ENCODE peak calls at places on chromosomes 1 and 21, in four cellular contexts. One of them, this sample, is unnamed.

GRCh38 chr1:203093754-203094410 is 8.1 kb upstream of the MYOG start:
- DNase-seq in GM12892: no peak
- DNase-seq in K562: no peak
- DNase-seq in H54: no peak
- DNase-seq in this sample: no peak

GRCh38 chr1:218488986-218489385 is 143.8 kb downstream of the TGFB2 start:
- DNase-seq in GM12892: no peak
- DNase-seq in K562: no peak
- DNase-seq in H54: no peak
- DNase-seq in this sample: no peak

GRCh38 chr1:204072951-204073836 is at the start of gene SOX13:
- DNase-seq in GM12892: no peak
- DNase-seq in K562: peak; percentile 71
- DNase-seq in H54: peak; percentile 88
- DNase-seq in this sample: peak; percentile 22

GRCh38 chr1:170695955-170696590 is 32.1 kb downstream of the PRRX1 start:
- DNase-seq in GM12892: no peak
- DNase-seq in K562: no peak
- DNase-seq in H54: no peak
- DNase-seq in this sample: no peak

GRCh38 chr1:212574732-212575131 is 33.8 kb upstream of the ATF3 start:
- DNase-seq in GM12892: no peak
- DNase-seq in K562: no peak
- DNase-seq in H54: no peak
- DNase-seq in this sample: no peak

GRCh38 chr21:36045993-36046392 is 14.3 kb downstream of the SETD4 start:
- DNase-seq in GM12892: no peak
- DNase-seq in K562: no peak
- DNase-seq in H54: no peak
- DNase-seq in this sample: no peak

GRCh38 chr1:167617100-167617949 is 12.7 kb upstream of the RCSD1 start:
- DNase-seq in GM12892: no peak
- DNase-seq in K562: peak; percentile 53
- DNase-seq in H54: no peak
- DNase-seq in this sample: no peak

GRCh38 chr1:177091036-177091435 is 73.5 kb downstream of the ASTN1 start:
- DNase-seq in GM12892: no peak
- DNase-seq in K562: no peak
- DNase-seq in H54: no peak
- DNase-seq in this sample: no peak

GRCh38 chr1:221631551-221631950 is 110.3 kb downstream of the DUSP10 start:
- DNase-seq in GM12892: no peak
- DNase-seq in K562: no peak
- DNase-seq in H54: no peak
- DNase-seq in this sample: no peak

GRCh38 chr1:172390243-172390619 is 30.3 kb upstream of the C1orf105 start:
- DNase-seq in GM12892: no peak
- DNase-seq in K562: no peak
- DNase-seq in H54: no peak
- DNase-seq in this sample: no peak

GRCh38 chr1:36387141-36387949 is 1.6 kb upstream of the STK40 start:
- DNase-seq in GM12892: no peak
- DNase-seq in K562: no peak
- DNase-seq in H54: peak; percentile 49
- DNase-seq in this sample: peak; percentile 78

GRCh38 chr1:94828251-94828650 is 8.1 kb downstream of the SLC44A3 start:
- DNase-seq in GM12892: no peak
- DNase-seq in K562: no peak
- DNase-seq in H54: no peak
- DNase-seq in this sample: no peak

GRCh38 chr1:180229483-180230415 is at the start of gene LHX4:
- DNase-seq in GM12892: peak; percentile 59
- DNase-seq in K562: peak; percentile 95
- DNase-seq in H54: peak; percentile 80
- DNase-seq in this sample: peak; percentile 59

GRCh38 chr1:173201968-173202367 is 5.2 kb downstream of the TNFSF4 start:
- DNase-seq in GM12892: no peak
- DNase-seq in K562: no peak
- DNase-seq in H54: no peak
- DNase-seq in this sample: no peak

GRCh38 chr1:19704247-19705113 is 39.8 kb downstream of the HTR6 start:
- DNase-seq in GM12892: peak; percentile 58
- DNase-seq in K562: peak; percentile 84
- DNase-seq in H54: peak; percentile 65
- DNase-seq in this sample: peak; percentile 58

GRCh38 chr1:202701200-202701599 is 9.1 kb downstream of the SYT2 start:
- DNase-seq in GM12892: no peak
- DNase-seq in K562: no peak
- DNase-seq in H54: no peak
- DNase-seq in this sample: no peak

GRCh38 chr1:1510912-1511532 is 940 bp upstream of the ATAD3A start:
- DNase-seq in GM12892: no peak
- DNase-seq in K562: peak; percentile 16
- DNase-seq in H54: no peak
- DNase-seq in this sample: peak; percentile 78

GRCh38 chr1:66523502-66523901 is 10.5 kb upstream of the SGIP1 start:
- DNase-seq in GM12892: no peak
- DNase-seq in K562: no peak
- DNase-seq in H54: no peak
- DNase-seq in this sample: no peak

GRCh38 chr1:192936313-192937018 is 122.7 kb downstream of the UCHL5 start:
- DNase-seq in GM12892: no peak
- DNase-seq in K562: no peak
- DNase-seq in H54: no peak
- DNase-seq in this sample: no peak

GRCh38 chr1:185325413-185325812 is 8.4 kb upstream of the IVNS1ABP start:
- DNase-seq in GM12892: no peak
- DNase-seq in K562: no peak
- DNase-seq in H54: no peak
- DNase-seq in this sample: peak; percentile 56

GRCh38 chr21:28805885-28806284 is 186.8 kb downstream of the LTN1 start:
- DNase-seq in GM12892: no peak
- DNase-seq in K562: no peak
- DNase-seq in H54: no peak
- DNase-seq in this sample: no peak

GRCh38 chr21:42818328-42818749 is 61.0 kb downstream of the WDR4 start:
- DNase-seq in GM12892: no peak
- DNase-seq in K562: peak; percentile 69
- DNase-seq in H54: no peak
- DNase-seq in this sample: peak; percentile 39

GRCh38 chr1:20634594-20635084 is 1.4 kb downstream of the PINK1 start:
- DNase-seq in GM12892: no peak
- DNase-seq in K562: peak; percentile 40
- DNase-seq in H54: no peak
- DNase-seq in this sample: peak; percentile 46

GRCh38 chr1:41484881-41485280 is 398 bp upstream of the EDN2 start:
- DNase-seq in GM12892: no peak
- DNase-seq in K562: no peak
- DNase-seq in H54: no peak
- DNase-seq in this sample: no peak

GRCh38 chr1:41482906-41483895 is 1.3 kb downstream of the EDN2 start:
- DNase-seq in GM12892: no peak
- DNase-seq in K562: no peak
- DNase-seq in H54: no peak
- DNase-seq in this sample: no peak

GRCh38 chr1:41482001-41482765 is 2.3 kb downstream of the EDN2 start:
- DNase-seq in GM12892: no peak
- DNase-seq in K562: no peak
- DNase-seq in H54: no peak
- DNase-seq in this sample: no peak

GRCh38 chr1:41485605-41486004 is 1.1 kb upstream of the EDN2 start:
- DNase-seq in GM12892: no peak
- DNase-seq in K562: peak; percentile 33
- DNase-seq in H54: peak; percentile 93
- DNase-seq in this sample: peak; percentile 10

DNA sequence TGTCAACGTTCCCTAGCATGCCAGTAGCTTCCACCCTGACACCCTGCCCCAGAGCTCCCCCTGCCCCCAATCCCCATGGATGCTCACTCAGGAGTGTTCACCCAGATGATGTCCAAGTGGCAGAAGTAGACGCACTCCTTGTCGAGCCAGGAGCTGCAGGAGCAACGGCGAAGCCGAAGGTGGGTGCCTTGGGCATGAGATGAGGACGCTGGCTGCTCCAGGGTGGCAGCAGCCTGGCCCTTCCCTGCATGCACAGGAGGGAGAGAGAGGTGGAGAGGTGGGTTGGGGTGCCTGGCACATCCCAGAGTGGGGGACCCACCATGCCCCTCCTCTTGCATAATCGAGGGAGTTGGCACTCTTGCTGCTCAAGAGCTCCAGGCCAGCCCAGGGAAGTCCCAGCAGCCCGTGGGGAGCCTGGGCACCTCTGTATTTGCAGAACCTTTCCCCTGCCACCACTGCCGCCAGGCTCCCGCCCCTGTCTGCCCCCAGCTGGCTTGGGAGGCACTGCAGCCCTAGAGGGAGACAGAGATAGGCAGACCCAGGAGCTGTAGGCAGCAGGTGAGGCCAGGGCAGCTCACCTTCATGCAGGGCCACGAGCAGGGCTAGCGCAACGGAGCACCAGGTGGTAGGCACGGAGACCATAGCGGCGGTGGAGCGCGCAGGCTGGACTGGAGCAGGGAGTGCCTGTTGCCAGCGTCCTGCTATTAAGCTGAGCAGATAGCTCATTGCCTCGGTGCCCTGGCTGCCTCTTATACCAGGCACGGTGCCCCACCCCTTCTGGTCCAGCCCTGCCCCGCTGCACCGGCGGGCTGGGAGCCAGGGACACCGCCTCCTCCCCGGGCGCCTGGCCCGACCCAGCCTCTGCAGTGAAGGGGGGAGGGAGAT is at the start of gene EDN2:
- DNase-seq in GM12892: no peak
- DNase-seq in K562: no peak
- DNase-seq in H54: no peak
- DNase-seq in this sample: no peak
- TF ChIP-seq POLR2A in GM12892: no peak
- TF ChIP-seq POLR2A in K562: no peak
- TF ChIP-seq POLR2A in H54: no peak
- TF ChIP-seq POLR2A in this sample: no peak

GRCh38 chr1:41769068-41769467 is 149.7 kb downstream of the HIVEP3 start:
- DNase-seq in GM12892: no peak
- DNase-seq in K562: no peak
- DNase-seq in H54: no peak
- DNase-seq in this sample: no peak
- TF ChIP-seq POLR2A in GM12892: no peak
- TF ChIP-seq POLR2A in K562: no peak
- TF ChIP-seq POLR2A in H54: no peak
- TF ChIP-seq POLR2A in this sample: no peak

DNA sequence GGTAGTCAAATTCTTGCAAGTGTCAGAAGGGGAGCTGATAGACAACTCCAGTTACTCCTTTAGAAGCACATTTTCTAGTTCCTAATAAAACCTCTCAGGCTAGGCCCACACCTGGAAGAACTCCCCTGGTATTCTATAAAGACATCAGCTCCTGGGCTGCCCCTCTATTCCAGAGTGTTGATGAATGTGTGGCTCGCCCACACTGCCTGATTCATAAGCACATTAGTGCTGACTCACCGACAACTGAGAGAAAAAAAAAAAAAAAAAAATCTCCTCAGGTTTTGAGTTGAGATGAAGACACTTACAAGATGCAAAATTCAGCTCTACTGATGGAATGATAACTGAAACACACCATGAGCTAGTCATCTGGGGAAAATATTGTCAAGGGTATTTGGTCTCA is 188.1 kb downstream of the TNR start:
- DNase-seq in GM12892: no peak
- DNase-seq in K562: no peak
- DNase-seq in H54: peak; percentile 9
- DNase-seq in this sample: no peak
- TF ChIP-seq POLR2A in GM12892: no peak
- TF ChIP-seq POLR2A in K562: no peak
- TF ChIP-seq POLR2A in H54: no peak
- TF ChIP-seq POLR2A in this sample: no peak

GRCh38 chr1:67721112-67721511 is 36.1 kb downstream of the GADD45A start:
- DNase-seq in GM12892: no peak
- DNase-seq in K562: no peak
- DNase-seq in H54: no peak
- DNase-seq in this sample: no peak

GRCh38 chr1:67719329-67720196 is 34.6 kb downstream of the GADD45A start:
- DNase-seq in GM12892: no peak
- DNase-seq in K562: no peak
- DNase-seq in H54: no peak
- DNase-seq in this sample: no peak

GRCh38 chr1:67715819-67716218 is 30.8 kb downstream of the GADD45A start:
- DNase-seq in GM12892: no peak
- DNase-seq in K562: no peak
- DNase-seq in H54: no peak
- DNase-seq in this sample: no peak

GRCh38 chr1:67716800-67717199 is 31.8 kb downstream of the GADD45A start:
- DNase-seq in GM12892: no peak
- DNase-seq in K562: no peak
- DNase-seq in H54: no peak
- DNase-seq in this sample: peak; percentile 80

GRCh38 chr1:67717876-67718275 is 32.9 kb downstream of the GADD45A start:
- DNase-seq in GM12892: no peak
- DNase-seq in K562: no peak
- DNase-seq in H54: no peak
- DNase-seq in this sample: peak; percentile 23
- TF ChIP-seq POLR2A in GM12892: no peak
- TF ChIP-seq POLR2A in K562: no peak
- TF ChIP-seq POLR2A in H54: no peak
- TF ChIP-seq POLR2A in this sample: no peak

GRCh38 chr1:33626801-33627200 is 154.4 kb downstream of the ZSCAN20 start:
- DNase-seq in GM12892: no peak
- DNase-seq in K562: no peak
- DNase-seq in H54: no peak
- DNase-seq in this sample: no peak
- TF ChIP-seq POLR2A in GM12892: no peak
- TF ChIP-seq POLR2A in K562: no peak
- TF ChIP-seq POLR2A in H54: no peak
- TF ChIP-seq POLR2A in this sample: no peak

DNA sequence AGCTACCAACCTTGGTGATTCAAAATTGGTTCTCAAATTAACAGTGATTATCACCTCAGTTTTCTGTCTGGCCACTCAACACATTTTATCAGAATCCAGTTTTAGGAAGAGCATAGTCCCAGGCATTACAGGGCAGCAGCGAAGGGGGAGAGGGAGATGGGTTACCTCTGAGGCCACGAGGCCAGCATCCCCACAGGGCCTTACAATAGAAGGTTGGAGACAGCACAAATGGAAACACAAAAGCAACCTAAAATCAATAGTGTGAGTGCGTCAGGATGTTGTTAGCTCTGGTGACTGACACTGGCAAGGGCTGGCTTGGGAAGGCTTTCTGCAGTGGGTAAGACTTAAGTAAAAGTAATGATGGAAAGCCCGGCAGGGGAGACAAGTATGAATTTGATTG is 79.5 kb downstream of the JAK1 start:
- DNase-seq in GM12892: no peak
- DNase-seq in K562: no peak
- DNase-seq in H54: no peak
- DNase-seq in this sample: no peak
- TF ChIP-seq POLR2A in GM12892: no peak
- TF ChIP-seq POLR2A in K562: no peak
- TF ChIP-seq POLR2A in H54: no peak
- TF ChIP-seq POLR2A in this sample: no peak

This sample was measured in erythroblast.